ENCODE peak calls at places on chromosomes 2 and 18, in six cellular contexts. Q, J, E, N, X and D are unnamed samples.
A peak's percentile ranks its signal among the peaks of the same experiment; 100 is the strongest.

GRCh38 chr2:45008296-45009129 is 739 bp downstream of the SIX2 start:
- DNase-seq in Q (no peak), J (no peak), E (no peak), N (peak; percentile 14), X (peak; percentile 71), D (no peak)

GRCh38 chr18:58117685-58118403 is 73.8 kb downstream of the NEDD4L start:
- DNase-seq in Q (no peak), J (peak; percentile 94), E (no peak), N (peak; percentile 96), X (no peak), D (peak; percentile 81)

GRCh38 chr2:39870871-39871270 is 91.8 kb upstream of the THUMPD2 start:
- DNase-seq in Q (no peak), J (no peak), E (no peak), N (no peak), X (no peak), D (no peak)

GRCh38 chr2:68196120-68196716 is 38.5 kb downstream of the PNO1 start:
- DNase-seq in Q (no peak), J (peak; percentile 68), E (no peak), N (peak; percentile 45), X (no peak), D (no peak)

GRCh38 chr18:32530947-32531651 is 60.4 kb upstream of the GAREM1 start:
- DNase-seq in Q (no peak), J (peak; percentile 78), E (no peak), N (no peak), X (no peak), D (no peak)

GRCh38 chr2:58484201-58484600 is 243.1 kb upstream of the FANCL start:
- DNase-seq in Q (no peak), J (peak; percentile 22), E (no peak), N (no peak), X (no peak), D (no peak)

GRCh38 chr18:48317781-48318381 is 91.3 kb downstream of the ZBTB7C start:
- DNase-seq in Q (no peak), J (no peak), E (no peak), N (no peak), X (no peak), D (no peak)

GRCh38 chr2:33437297-33437696 is 39.2 kb upstream of the RASGRP3 start:
- DNase-seq in Q (no peak), J (peak; percentile 98), E (no peak), N (peak; percentile 28), X (no peak), D (peak; percentile 86)

GRCh38 chr18:32714571-32715148 is 58.2 kb downstream of the KLHL14 start:
- DNase-seq in Q (no peak), J (peak; percentile 69), E (no peak), N (peak; percentile 81), X (no peak), D (peak; percentile 14)

GRCh38 chr18:69787825-69788547 is 159.7 kb downstream of the CD226 start:
- DNase-seq in Q (no peak), J (peak; percentile 42), E (no peak), N (peak; percentile 70), X (no peak), D (no peak)

GRCh38 chr2:194002699-194003368 is 1654.2 kb upstream of the SLC39A10 start:
- DNase-seq in Q (no peak), J (no peak), E (no peak), N (no peak), X (no peak), D (no peak)

GRCh38 chr18:58223717-58224424 is 179.8 kb downstream of the NEDD4L start:
- DNase-seq in Q (no peak), J (peak; percentile 98), E (no peak), N (peak; percentile 98), X (no peak), D (peak; percentile 82)

GRCh38 chr2:9207641-9208301 is 1.2 kb downstream of the ASAP2 start:
- DNase-seq in Q (no peak), J (no peak), E (no peak), N (peak; percentile 57), X (no peak), D (no peak)

GRCh38 chr2:1929001-1929400 is 184.7 kb upstream of the PXDN start:
- DNase-seq in Q (no peak), J (no peak), E (peak; percentile 40), N (no peak), X (no peak), D (no peak)

GRCh38 chr2:7795358-7796199 is 878.4 kb downstream of the RNF144A start:
- DNase-seq in Q (no peak), J (peak; percentile 35), E (no peak), N (no peak), X (no peak), D (no peak)

GRCh38 chr2:216345846-216346245 is 26.4 kb downstream of the MARCHF4 start:
- DNase-seq in Q (no peak), J (no peak), E (no peak), N (no peak), X (no peak), D (no peak)

GRCh38 chr2:205957452-205958154 is 128.4 kb downstream of the INO80D start:
- DNase-seq in Q (no peak), J (no peak), E (no peak), N (no peak), X (no peak), D (no peak)

GRCh38 chr2:221166283-221166682 is 405.8 kb downstream of the EPHA4 start:
- DNase-seq in Q (no peak), J (peak; percentile 46), E (no peak), N (no peak), X (peak; percentile 52), D (peak; percentile 20)

GRCh38 chr2:156908825-156909224 is 348.7 kb upstream of the GALNT5 start:
- DNase-seq in Q (no peak), J (peak; percentile 85), E (no peak), N (no peak), X (no peak), D (no peak)

GRCh38 chr18:12008842-12009580 is 27.7 kb downstream of the IMPA2 start:
- DNase-seq in Q (no peak), J (no peak), E (no peak), N (no peak), X (no peak), D (no peak)

GRCh38 chr2:234687718-234688475 is 191.0 kb upstream of the ARL4C start:
- DNase-seq in Q (no peak), J (no peak), E (no peak), N (no peak), X (no peak), D (no peak)
- TF ChIP-seq CTCF in Q (no peak), J (no peak), E (no peak), N (no peak), X (no peak), D (no peak)

DNA sequence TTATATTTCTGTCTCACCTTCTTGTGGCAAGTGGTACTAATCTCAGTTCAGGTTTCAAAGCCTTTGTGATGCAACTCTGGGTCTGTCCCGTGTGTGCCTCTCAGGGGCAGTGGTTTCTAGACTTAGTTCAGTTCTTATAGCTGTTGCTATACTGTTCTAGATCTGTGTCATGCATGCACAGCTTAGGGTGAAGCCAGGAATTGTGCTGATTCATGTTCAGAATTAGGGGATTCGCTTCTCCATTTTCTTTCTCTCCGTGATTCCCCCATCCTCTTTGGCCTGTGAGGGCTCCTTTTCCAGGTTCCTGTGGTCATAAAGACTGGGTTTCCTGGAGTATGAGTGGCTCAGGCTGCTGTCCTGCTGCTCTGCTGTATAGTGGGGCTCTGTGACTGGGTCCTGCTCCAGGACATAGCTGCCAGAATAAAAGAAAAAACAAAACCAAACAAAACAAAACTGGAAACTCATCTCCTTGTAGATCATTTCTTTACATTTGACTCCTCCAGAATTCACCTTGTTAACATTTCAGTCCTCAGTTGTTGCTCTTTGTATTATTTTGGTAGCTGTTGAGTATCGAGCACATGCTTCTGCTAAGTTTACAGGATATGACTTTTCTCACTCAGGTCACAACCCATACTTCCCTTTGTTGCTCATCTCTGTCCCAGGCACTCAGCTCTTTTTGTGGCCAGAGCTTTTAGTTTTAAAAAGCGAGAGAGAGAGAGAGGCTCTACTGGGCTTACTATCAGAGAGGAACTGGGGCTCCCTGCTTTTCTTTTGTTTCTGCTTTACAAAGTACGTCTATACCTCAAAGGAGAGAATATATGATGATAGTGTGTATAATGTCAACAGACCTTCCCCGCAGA is 34.2 kb downstream of the CERS6 start:
- DNase-seq in Q (no peak), J (peak; percentile 61), E (no peak), N (peak; percentile 46), X (no peak), D (peak; percentile 30)
- H3K4me3 ChIP-seq in Q (no peak overlapping the region), J (no peak overlapping the region), E (peak overlapping the region; percentile 3), N (no peak overlapping the region), X (peak overlapping the region; percentile 44), D (peak overlapping the region; percentile 31)

GRCh38 chr2:56185101-56185581 is 1.4 kb downstream of the CCDC85A start:
- DNase-seq in Q (peak; percentile 66), J (no peak), E (no peak), N (no peak), X (peak; percentile 63), D (no peak)
- TF ChIP-seq CTCF in Q (no peak), J (no peak), E (no peak), N (no peak), X (no peak), D (no peak)

GRCh38 chr2:96806468-96807126 is 9.5 kb upstream of the CNNM3 start:
- DNase-seq in Q (no peak), J (no peak), E (no peak), N (no peak), X (no peak), D (no peak)
- H3K4me3 ChIP-seq in Q (no peak overlapping the region), J (no peak overlapping the region), E (no peak overlapping the region), N (no peak overlapping the region), X (no peak overlapping the region), D (no peak overlapping the region)

GRCh38 chr18:13268746-13269285 is 50.3 kb downstream of the LDLRAD4 start:
- DNase-seq in Q (no peak), J (no peak), E (no peak), N (no peak), X (no peak), D (no peak)

GRCh38 chr18:13269599-13270011 is 51.0 kb downstream of the LDLRAD4 start:
- DNase-seq in Q (peak; percentile 61), J (no peak), E (peak; percentile 81), N (no peak), X (no peak), D (no peak)

GRCh38 chr18:13267517-13267916 is 49.0 kb downstream of the LDLRAD4 start:
- DNase-seq in Q (no peak), J (no peak), E (no peak), N (no peak), X (no peak), D (no peak)

GRCh38 chr18:13266208-13267100 is 47.9 kb downstream of the LDLRAD4 start:
- DNase-seq in Q (peak; percentile 74), J (no peak), E (no peak), N (no peak), X (peak; percentile 73), D (no peak)

GRCh38 chr18:13268035-13268700 is 49.6 kb downstream of the LDLRAD4 start:
- DNase-seq in Q (peak; percentile 55), J (peak; percentile 8), E (no peak), N (peak; percentile 65), X (no peak), D (no peak)
- TF ChIP-seq CTCF in Q (no peak), J (no peak), E (no peak), N (no peak), X (no peak), D (no peak)